ENCODE peak calls at places on chromosomes 11 and 22, in eight cellular contexts. One of them, this sample, is unnamed.

GRCh38 chr11:117834068-117834810 is 9.7 kb upstream of the FXYD2 start:
- DNase-seq in AG04450: no peak
- DNase-seq in heart left ventricle: peak
- DNase-seq in PC-3: no peak
- DNase-seq in adrenal gland: peak
- DNase-seq in CD8-positive, alpha-beta T cell: peak
- DNase-seq in colonic mucosa: peak
- DNase-seq in fibroblast of lung: no peak
- DNase-seq in this sample: no peak

GRCh38 chr11:3959015-3959917 is 103.8 kb downstream of the STIM1 start:
- DNase-seq in heart left ventricle: no peak
- DNase-seq in PC-3: peak
- DNase-seq in adrenal gland: no peak
- DNase-seq in fibroblast of lung: peak
- DNase-seq in CD8-positive, alpha-beta T cell: no peak
- DNase-seq in colonic mucosa: no peak
- DNase-seq in AG04450: no peak
- DNase-seq in this sample: peak

GRCh38 chr11:105665281-105665680 is 55.4 kb downstream of the GRIA4 start:
- DNase-seq in colonic mucosa: no peak
- DNase-seq in adrenal gland: no peak
- DNase-seq in AG04450: no peak
- DNase-seq in heart left ventricle: no peak
- DNase-seq in PC-3: no peak
- DNase-seq in CD8-positive, alpha-beta T cell: no peak
- DNase-seq in fibroblast of lung: no peak
- DNase-seq in this sample: no peak

GRCh38 chr11:106482920-106483761 is 405.7 kb downstream of the AASDHPPT start:
- DNase-seq in AG04450: peak
- DNase-seq in colonic mucosa: no peak
- DNase-seq in adrenal gland: no peak
- DNase-seq in fibroblast of lung: peak
- DNase-seq in CD8-positive, alpha-beta T cell: no peak
- DNase-seq in heart left ventricle: no peak
- DNase-seq in PC-3: peak
- DNase-seq in this sample: peak

GRCh38 chr22:38751422-38752346 is 4.1 kb downstream of the SUN2 start:
- DNase-seq in CD8-positive, alpha-beta T cell: peak
- DNase-seq in fibroblast of lung: no peak
- DNase-seq in colonic mucosa: peak
- DNase-seq in heart left ventricle: peak
- DNase-seq in AG04450: no peak
- DNase-seq in adrenal gland: no peak
- DNase-seq in PC-3: no peak
- DNase-seq in this sample: no peak

GRCh38 chr11:96013459-96014213 is 89.7 kb upstream of the MTMR2 start:
- DNase-seq in AG04450: no peak
- DNase-seq in colonic mucosa: no peak
- DNase-seq in fibroblast of lung: no peak
- DNase-seq in CD8-positive, alpha-beta T cell: peak
- DNase-seq in heart left ventricle: no peak
- DNase-seq in adrenal gland: no peak
- DNase-seq in PC-3: no peak
- DNase-seq in this sample: no peak

GRCh38 chr22:37205046-37205445 is 7.2 kb downstream of the SSTR3 start:
- DNase-seq in PC-3: no peak
- DNase-seq in colonic mucosa: no peak
- DNase-seq in heart left ventricle: no peak
- DNase-seq in CD8-positive, alpha-beta T cell: no peak
- DNase-seq in adrenal gland: no peak
- DNase-seq in fibroblast of lung: no peak
- DNase-seq in AG04450: no peak
- DNase-seq in this sample: no peak

GRCh38 chr11:128551641-128552335 is 35.6 kb downstream of the ETS1 start:
- DNase-seq in PC-3: peak
- DNase-seq in colonic mucosa: no peak
- DNase-seq in heart left ventricle: no peak
- DNase-seq in fibroblast of lung: no peak
- DNase-seq in AG04450: no peak
- DNase-seq in CD8-positive, alpha-beta T cell: no peak
- DNase-seq in adrenal gland: no peak
- DNase-seq in this sample: peak

GRCh38 chr11:78397398-78397797 is 20.2 kb downstream of the GAB2 start:
- DNase-seq in CD8-positive, alpha-beta T cell: no peak
- DNase-seq in PC-3: no peak
- DNase-seq in heart left ventricle: no peak
- DNase-seq in fibroblast of lung: no peak
- DNase-seq in adrenal gland: no peak
- DNase-seq in colonic mucosa: no peak
- DNase-seq in AG04450: no peak
- DNase-seq in this sample: no peak

GRCh38 chr11:125621995-125622394 is 3.0 kb upstream of the CHEK1 start:
- DNase-seq in heart left ventricle: no peak
- DNase-seq in PC-3: peak
- DNase-seq in colonic mucosa: no peak
- DNase-seq in AG04450: no peak
- DNase-seq in CD8-positive, alpha-beta T cell: no peak
- DNase-seq in fibroblast of lung: peak
- DNase-seq in adrenal gland: no peak
- DNase-seq in this sample: peak

GRCh38 chr11:18771266-18772035 is 20.1 kb downstream of the PTPN5 start:
- DNase-seq in CD8-positive, alpha-beta T cell: no peak
- DNase-seq in heart left ventricle: no peak
- DNase-seq in adrenal gland: no peak
- DNase-seq in colonic mucosa: no peak
- DNase-seq in PC-3: no peak
- DNase-seq in AG04450: no peak
- DNase-seq in fibroblast of lung: no peak
- DNase-seq in this sample: no peak

GRCh38 chr11:72579816-72580647 is 94.2 kb downstream of the PDE2A start:
- DNase-seq in AG04450: no peak
- DNase-seq in fibroblast of lung: no peak
- DNase-seq in CD8-positive, alpha-beta T cell: no peak
- DNase-seq in colonic mucosa: no peak
- DNase-seq in adrenal gland: no peak
- DNase-seq in PC-3: no peak
- DNase-seq in heart left ventricle: no peak
- DNase-seq in this sample: no peak

GRCh38 chr11:89052220-89052619 is 13.6 kb downstream of the GRM5 start:
- DNase-seq in fibroblast of lung: no peak
- DNase-seq in PC-3: no peak
- DNase-seq in CD8-positive, alpha-beta T cell: no peak
- DNase-seq in AG04450: no peak
- DNase-seq in heart left ventricle: no peak
- DNase-seq in colonic mucosa: no peak
- DNase-seq in adrenal gland: no peak
- DNase-seq in this sample: no peak

GRCh38 chr11:64970731-64971151 is 1.2 kb downstream of the MAJIN start:
- DNase-seq in AG04450: no peak
- DNase-seq in CD8-positive, alpha-beta T cell: no peak
- DNase-seq in colonic mucosa: peak
- DNase-seq in PC-3: peak
- DNase-seq in adrenal gland: no peak
- DNase-seq in heart left ventricle: no peak
- DNase-seq in fibroblast of lung: no peak
- DNase-seq in this sample: no peak

GRCh38 chr22:47442821-47443220 is 680.4 kb downstream of the TBC1D22A start:
- DNase-seq in PC-3: no peak
- DNase-seq in CD8-positive, alpha-beta T cell: no peak
- DNase-seq in adrenal gland: no peak
- DNase-seq in fibroblast of lung: no peak
- DNase-seq in AG04450: no peak
- DNase-seq in colonic mucosa: peak
- DNase-seq in heart left ventricle: no peak
- DNase-seq in this sample: no peak

GRCh38 chr11:8709002-8709672 is 26.5 kb downstream of the RPL27A start:
- DNase-seq in PC-3: no peak
- DNase-seq in adrenal gland: peak
- DNase-seq in AG04450: peak
- DNase-seq in CD8-positive, alpha-beta T cell: no peak
- DNase-seq in fibroblast of lung: peak
- DNase-seq in heart left ventricle: peak
- DNase-seq in colonic mucosa: peak
- DNase-seq in this sample: peak

GRCh38 chr11:86559311-86559945 is 113.0 kb downstream of the ME3 start:
- DNase-seq in fibroblast of lung: peak
- DNase-seq in heart left ventricle: peak
- DNase-seq in colonic mucosa: no peak
- DNase-seq in AG04450: no peak
- DNase-seq in CD8-positive, alpha-beta T cell: no peak
- DNase-seq in PC-3: peak
- DNase-seq in adrenal gland: peak
- DNase-seq in this sample: peak

GRCh38 chr22:17867160-17867785 is 93.0 kb upstream of the BID start:
- DNase-seq in adrenal gland: no peak
- DNase-seq in colonic mucosa: peak
- DNase-seq in CD8-positive, alpha-beta T cell: no peak
- DNase-seq in PC-3: no peak
- DNase-seq in fibroblast of lung: no peak
- DNase-seq in AG04450: no peak
- DNase-seq in heart left ventricle: peak
- DNase-seq in this sample: no peak

GRCh38 chr11:2569731-2570210 is 125.0 kb downstream of the KCNQ1 start:
- DNase-seq in heart left ventricle: peak
- DNase-seq in CD8-positive, alpha-beta T cell: no peak
- DNase-seq in AG04450: no peak
- DNase-seq in colonic mucosa: no peak
- DNase-seq in adrenal gland: no peak
- DNase-seq in fibroblast of lung: no peak
- DNase-seq in PC-3: no peak
- DNase-seq in this sample: no peak
- H3K4me3 ChIP-seq in heart left ventricle: no peak
- H3K4me3 ChIP-seq in CD8-positive, alpha-beta T cell: no peak
- H3K4me3 ChIP-seq in AG04450: no peak
- H3K4me3 ChIP-seq in colonic mucosa: no peak
- H3K4me3 ChIP-seq in adrenal gland: no peak
- H3K4me3 ChIP-seq in fibroblast of lung: no peak
- H3K4me3 ChIP-seq in PC-3: no peak
- H3K4me3 ChIP-seq in this sample: no peak

GRCh38 chr22:29879738-29880137 is 3.2 kb upstream of the MTMR3 start:
- DNase-seq in fibroblast of lung: no peak
- DNase-seq in PC-3: peak
- DNase-seq in heart left ventricle: no peak
- DNase-seq in adrenal gland: no peak
- DNase-seq in AG04450: no peak
- DNase-seq in colonic mucosa: no peak
- DNase-seq in CD8-positive, alpha-beta T cell: no peak
- DNase-seq in this sample: peak

GRCh38 chr22:29885610-29886009 is 2.6 kb downstream of the MTMR3 start:
- DNase-seq in colonic mucosa: no peak
- DNase-seq in CD8-positive, alpha-beta T cell: no peak
- DNase-seq in AG04450: no peak
- DNase-seq in PC-3: no peak
- DNase-seq in heart left ventricle: no peak
- DNase-seq in fibroblast of lung: no peak
- DNase-seq in adrenal gland: no peak
- DNase-seq in this sample: no peak

GRCh38 chr22:29883831-29884139 is 811 bp downstream of the MTMR3 start:
- DNase-seq in CD8-positive, alpha-beta T cell: no peak
- DNase-seq in PC-3: no peak
- DNase-seq in AG04450: no peak
- DNase-seq in fibroblast of lung: peak
- DNase-seq in heart left ventricle: no peak
- DNase-seq in adrenal gland: no peak
- DNase-seq in colonic mucosa: no peak
- DNase-seq in this sample: no peak

GRCh38 chr22:29883045-29883830 is at the start of gene MTMR3:
- DNase-seq in heart left ventricle: peak
- DNase-seq in colonic mucosa: peak
- DNase-seq in CD8-positive, alpha-beta T cell: peak
- DNase-seq in AG04450: peak
- DNase-seq in fibroblast of lung: peak
- DNase-seq in PC-3: peak
- DNase-seq in adrenal gland: peak
- DNase-seq in this sample: peak

GRCh38 chr22:29882716-29883044 is 294 bp upstream of the MTMR3 start:
- DNase-seq in adrenal gland: no peak
- DNase-seq in PC-3: no peak
- DNase-seq in fibroblast of lung: no peak
- DNase-seq in AG04450: no peak
- DNase-seq in CD8-positive, alpha-beta T cell: no peak
- DNase-seq in heart left ventricle: no peak
- DNase-seq in colonic mucosa: no peak
- DNase-seq in this sample: no peak
- TF ChIP-seq CTCF in adrenal gland: no peak
- TF ChIP-seq CTCF in PC-3: no peak
- TF ChIP-seq CTCF in fibroblast of lung: no peak
- TF ChIP-seq CTCF in AG04450: no peak
- TF ChIP-seq CTCF in CD8-positive, alpha-beta T cell: no peak
- TF ChIP-seq CTCF in heart left ventricle: no peak
- TF ChIP-seq CTCF in colonic mucosa: no peak
- TF ChIP-seq CTCF in this sample: no peak

DNA sequence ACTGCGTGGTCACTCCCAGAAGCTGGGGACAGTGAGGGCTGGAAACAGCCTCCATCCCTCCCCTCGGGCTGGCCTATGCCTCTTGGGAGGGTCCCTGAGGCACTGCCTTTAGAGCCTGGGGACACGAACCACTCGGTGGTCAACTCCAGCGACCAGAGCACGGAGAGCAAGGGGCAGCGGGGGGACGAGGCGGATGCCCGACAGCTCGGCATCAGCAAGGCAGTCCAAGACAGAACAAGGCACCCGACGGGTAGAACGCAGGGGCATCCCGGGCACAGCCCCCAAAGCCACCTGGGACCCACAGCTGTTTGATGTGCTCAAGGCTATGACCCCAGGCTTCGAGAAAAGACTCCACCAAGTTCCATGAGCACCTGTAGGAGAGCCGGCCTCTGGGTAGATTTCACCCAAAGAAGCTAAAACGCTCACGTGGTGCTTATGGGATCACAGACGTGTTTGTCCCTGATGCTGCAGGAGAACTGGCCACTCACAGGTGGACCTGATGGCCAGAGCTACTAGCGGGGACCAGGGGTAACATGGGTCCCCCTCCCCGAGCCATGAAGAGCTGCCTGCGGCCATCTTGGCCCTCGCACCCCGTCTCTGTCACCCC is 510 bp upstream of the LSP1 start:
- DNase-seq in CD8-positive, alpha-beta T cell: no peak
- DNase-seq in colonic mucosa: no peak
- DNase-seq in adrenal gland: no peak
- DNase-seq in fibroblast of lung: no peak
- DNase-seq in heart left ventricle: no peak
- DNase-seq in PC-3: no peak
- DNase-seq in AG04450: no peak
- DNase-seq in this sample: no peak
- H3K4me3 ChIP-seq in CD8-positive, alpha-beta T cell: peak
- H3K4me3 ChIP-seq in colonic mucosa: peak
- H3K4me3 ChIP-seq in adrenal gland: no peak
- H3K4me3 ChIP-seq in fibroblast of lung: no peak
- H3K4me3 ChIP-seq in heart left ventricle: no peak
- H3K4me3 ChIP-seq in PC-3: no peak
- H3K4me3 ChIP-seq in AG04450: no peak
- H3K4me3 ChIP-seq in this sample: no peak

DNA sequence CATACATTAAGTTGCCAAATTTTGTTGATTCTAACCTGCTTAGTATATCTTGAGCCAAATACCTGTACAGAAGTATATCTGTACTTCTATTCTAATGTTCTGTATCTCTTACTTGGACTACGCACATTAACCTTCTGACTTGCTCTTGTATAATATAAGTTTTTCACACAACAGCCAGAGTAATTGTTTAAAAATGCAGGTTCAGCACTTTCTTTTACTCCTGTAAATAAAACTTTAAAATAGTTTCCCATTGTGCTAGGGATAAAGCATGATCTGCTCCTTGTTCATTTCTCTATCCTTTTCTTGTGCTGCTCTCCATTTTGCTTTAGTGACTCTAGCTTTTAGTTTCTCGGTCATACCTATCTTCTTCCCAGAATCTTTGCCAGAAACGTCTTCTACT is 48.3 kb downstream of the DYNC2H1 start:
- DNase-seq in heart left ventricle: no peak
- DNase-seq in PC-3: no peak
- DNase-seq in AG04450: no peak
- DNase-seq in CD8-positive, alpha-beta T cell: no peak
- DNase-seq in fibroblast of lung: no peak
- DNase-seq in adrenal gland: no peak
- DNase-seq in colonic mucosa: no peak
- DNase-seq in this sample: no peak
- TF ChIP-seq CTCF in heart left ventricle: no peak
- TF ChIP-seq CTCF in PC-3: no peak
- TF ChIP-seq CTCF in AG04450: no peak
- TF ChIP-seq CTCF in CD8-positive, alpha-beta T cell: no peak
- TF ChIP-seq CTCF in fibroblast of lung: no peak
- TF ChIP-seq CTCF in adrenal gland: no peak
- TF ChIP-seq CTCF in colonic mucosa: no peak
- TF ChIP-seq CTCF in this sample: no peak